ENCODE peak calls at places on chromosomes 16 and 17, in five cellular contexts. X is PC-3, R is GM23248, M is neural progenitor cell, Y is GM23338. F is an unnamed sample.

GRCh38 chr16:21218135-21218534 is 6.8 kb upstream of the ZP2 start:
- DNase-seq in X (no peak), R (no peak), Y (no peak), M (no peak), F (no peak)

GRCh38 chr17:39753514-39754160 is 15.9 kb downstream of the GRB7 start:
- DNase-seq in R (peak; percentile 55), Y (peak; percentile 69), X (peak; percentile 25), M (peak; percentile 69), F (peak; percentile 79)

GRCh38 chr17:74916136-74916850 is 6.8 kb downstream of the USH1G start:
- DNase-seq in X (no peak), M (no peak), Y (no peak), R (no peak), F (no peak)

GRCh38 chr17:39963826-39964225 is 1.0 kb downstream of the GSDMA start:
- DNase-seq in X (peak; percentile 74), R (no peak), Y (no peak), M (no peak), F (no peak)

GRCh38 chr16:12803203-12804093 is at the start of gene CPPED1:
- DNase-seq in X (peak; percentile 78), R (peak; percentile 98), Y (peak; percentile 92), M (peak; percentile 94), F (peak; percentile 96)

GRCh38 chr16:12758031-12758669 is 45.5 kb downstream of the CPPED1 start:
- DNase-seq in R (no peak), Y (no peak), M (peak; percentile 11), X (no peak), F (peak; percentile 13)

GRCh38 chr16:52561910-52562741 is 15.2 kb upstream of the TOX3 start:
- DNase-seq in Y (no peak), X (no peak), R (no peak), M (no peak), F (peak; percentile 55)

GRCh38 chr17:58028591-58028990 is 21.5 kb upstream of the SRSF1 start:
- DNase-seq in R (no peak), M (no peak), X (no peak), Y (no peak), F (no peak)

GRCh38 chr16:65842067-65842466 is 524.4 kb upstream of the CDH5 start:
- DNase-seq in M (no peak), X (peak; percentile 47), R (peak; percentile 3), Y (no peak), F (no peak)

GRCh38 chr17:58375811-58376210 is 23.8 kb upstream of the SUPT4H1 start:
- DNase-seq in R (no peak), X (no peak), M (no peak), Y (peak; percentile 20), F (no peak)

GRCh38 chr17:12613566-12613965 is 52.1 kb upstream of the MYOCD start:
- DNase-seq in Y (peak; percentile 47), M (no peak), X (no peak), R (peak; percentile 26), F (no peak)

GRCh38 chr16:74449470-74449869 is 28.2 kb upstream of the CLEC18B start:
- DNase-seq in M (no peak), X (peak; percentile 65), Y (no peak), R (peak; percentile 88), F (peak; percentile 44)

GRCh38 chr17:40326014-40326831 is 17.2 kb downstream of the RARA start:
- DNase-seq in R (no peak), Y (no peak), X (no peak), M (no peak), F (no peak)

GRCh38 chr16:56965939-56966515 is 4.3 kb downstream of the CETP start:
- DNase-seq in M (no peak), Y (no peak), X (no peak), R (no peak), F (no peak)

GRCh38 chr17:81685108-81685507 is 1.3 kb downstream of the HGS start:
- DNase-seq in Y (no peak), X (peak; percentile 88), M (no peak), R (peak; percentile 96), F (peak; percentile 55)

GRCh38 chr16:54193656-54194007 is 93.0 kb downstream of the IRX3 start:
- DNase-seq in Y (peak; percentile 82), M (peak; percentile 83), X (peak; percentile 44), R (peak; percentile 88), F (peak; percentile 83)

GRCh38 chr17:61352771-61353170 is 46.9 kb upstream of the TBX2 start:
- DNase-seq in R (no peak), M (peak; percentile 39), X (no peak), Y (no peak), F (no peak)
- TF ChIP-seq EZH2 in R (no peak), M (no peak), X (no peak), Y (no peak), F (no peak)

GRCh38 chr16:29909398-29909797 is 9.1 kb downstream of the ASPHD1 start:
- DNase-seq in Y (no peak), X (no peak), M (no peak), R (peak; percentile 52), F (no peak)

GRCh38 chr16:29911676-29912010 is 11.4 kb downstream of the ASPHD1 start:
- DNase-seq in M (no peak), X (no peak), R (no peak), Y (peak; percentile 27), F (no peak)

GRCh38 chr16:29912087-29912486 is 11.8 kb downstream of the ASPHD1 start:
- DNase-seq in R (no peak), Y (peak; percentile 17), M (no peak), X (no peak), F (no peak)

GRCh38 chr16:29908719-29909220 is 8.5 kb downstream of the ASPHD1 start:
- DNase-seq in M (no peak), Y (no peak), X (no peak), R (no peak), F (no peak)

GRCh38 chr16:29910819-29911675 is 10.8 kb downstream of the ASPHD1 start:
- DNase-seq in X (no peak), M (no peak), Y (peak; percentile 16), R (no peak), F (no peak)
- TF ChIP-seq EZH2 in X (no peak), M (no peak), Y (no peak), R (no peak), F (no peak)

DNA sequence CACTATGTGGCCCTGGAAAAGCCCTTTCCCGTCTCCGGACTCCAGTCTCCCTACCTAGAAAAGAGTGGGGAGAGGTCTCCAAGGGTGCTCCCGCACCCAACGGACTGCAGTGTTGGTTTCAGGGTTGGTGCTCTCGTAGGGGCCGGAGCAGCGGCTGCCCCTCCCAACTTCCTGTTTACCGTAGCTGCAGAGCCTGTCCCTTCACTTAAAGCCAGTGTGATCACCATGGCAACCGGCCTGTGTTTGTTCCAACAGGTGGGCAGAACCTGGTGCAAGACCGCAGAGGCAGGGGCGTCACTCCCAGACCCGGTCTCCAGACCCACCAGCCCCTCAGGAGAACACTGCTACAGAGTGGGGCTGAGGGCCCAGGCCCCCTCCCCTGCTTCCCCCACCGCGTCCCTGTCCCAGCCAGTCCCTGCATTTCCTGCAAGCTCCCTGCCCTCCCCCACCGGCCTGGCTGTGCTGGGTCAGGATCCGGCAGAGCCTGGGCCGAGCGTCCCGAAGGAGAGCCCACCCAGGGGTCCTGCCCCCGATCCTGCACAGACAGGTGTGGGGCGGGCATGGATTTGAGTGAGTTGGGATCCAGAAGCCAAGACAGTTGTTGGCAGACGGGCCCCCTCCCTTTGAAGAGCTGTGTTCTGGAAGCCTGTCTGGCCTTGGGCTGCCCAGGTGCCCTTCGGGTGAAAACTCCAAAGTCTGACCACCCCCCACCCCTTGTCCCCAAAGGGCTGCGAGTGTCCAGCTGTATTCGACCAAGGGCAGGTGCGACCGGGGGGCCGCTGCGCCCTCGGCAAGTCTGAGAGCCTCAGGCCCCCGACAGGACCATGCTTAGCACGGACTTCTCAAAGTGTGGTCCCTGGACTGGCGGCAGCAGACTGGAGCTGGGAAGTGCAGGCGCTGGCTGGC is 1.5 kb upstream of the BAIAP3 start:
- DNase-seq in M (peak; percentile 85), X (peak; percentile 55), R (peak; percentile 63), Y (peak; percentile 99), F (peak; percentile 89)
- TF ChIP-seq EZH2 in M (peak; percentile 34), X (no peak), R (peak; percentile 80), Y (no peak), F (peak; percentile 61)

GRCh38 chr16:23131036-23131435 is 18.2 kb downstream of the USP31 start:
- DNase-seq in R (no peak), Y (no peak), M (no peak), X (no peak), F (no peak)

GRCh38 chr16:23128056-23128455 is 21.2 kb downstream of the USP31 start:
- DNase-seq in M (no peak), R (peak; percentile 44), X (no peak), Y (no peak), F (no peak)

GRCh38 chr16:23131436-23131835 is 17.8 kb downstream of the USP31 start:
- DNase-seq in X (no peak), Y (no peak), M (no peak), R (no peak), F (no peak)

GRCh38 chr16:23131841-23132576 is 17.2 kb downstream of the USP31 start:
- DNase-seq in M (no peak), X (no peak), Y (no peak), R (peak; percentile 56), F (no peak)

GRCh38 chr16:23129686-23130085 is 19.6 kb downstream of the USP31 start:
- DNase-seq in R (no peak), X (no peak), M (no peak), Y (no peak), F (no peak)
- TF ChIP-seq EZH2 in R (no peak), X (no peak), M (no peak), Y (no peak), F (no peak)

GRCh38 chr16:73288435-73288834 is 240.5 kb upstream of the ZFHX3 start:
- DNase-seq in X (no peak), R (peak; percentile 10), M (no peak), Y (no peak), F (no peak)
- TF ChIP-seq EZH2 in X (no peak), R (peak; percentile 60), M (no peak), Y (no peak), F (no peak)

GRCh38 chr17:4584835-4585187 is 482 bp downstream of the SMTNL2 start:
- DNase-seq in X (no peak), R (no peak), M (no peak), Y (peak; percentile 52), F (no peak)
- TF ChIP-seq EZH2 in X (no peak), R (no peak), M (no peak), Y (peak; percentile 40), F (no peak)

GRCh38 chr16:31529398-31530312 is 2.0 kb downstream of the AHSP start:
- DNase-seq in Y (peak; percentile 60), X (no peak), R (peak; percentile 28), M (peak; percentile 49), F (peak; percentile 26)
- TF ChIP-seq EZH2 in Y (peak; percentile 63), X (no peak), R (no peak), M (peak; percentile 64), F (no peak)

GRCh38 chr16:67191995-67192681 is at the start of gene E2F4:
- DNase-seq in Y (peak; percentile 97), X (peak; percentile 88), R (peak; percentile 97), M (peak; percentile 95), F (peak; percentile 95)
- TF ChIP-seq EZH2 in Y (no peak), X (no peak), R (no peak), M (no peak), F (no peak)

F was measured in hepatocyte.